ENCODE peak calls at places on chromosomes 1 and 21, in eight cellular contexts. O, J, I, U, L, Q, R and V are unnamed samples.

GRCh38 chr1:16430598-16430997 is 6.6 kb downstream of the SPATA21 start:
- DNase-seq in O (no peak), J (no peak), I (peak; percentile 14), U (no peak), L (no peak), Q (no peak), R (peak; percentile 50), V (peak; percentile 10)

GRCh38 chr1:192639607-192640368 is 3.8 kb downstream of the RGS13 start:
- DNase-seq in O (no peak), J (peak; percentile 50), I (peak; percentile 65), U (peak; percentile 54), L (no peak), Q (no peak), R (peak; percentile 42), V (peak; percentile 88)

GRCh38 chr1:31755850-31756492 is 8.2 kb downstream of the ADGRB2 start:
- DNase-seq in O (no peak), J (no peak), I (no peak), U (no peak), L (no peak), Q (no peak), R (no peak), V (no peak)

GRCh38 chr1:35558374-35559316 is 1.0 kb downstream of the NCDN start:
- DNase-seq in O (peak; percentile 36), J (no peak), I (peak; percentile 25), U (peak; percentile 57), L (no peak), Q (no peak), R (peak; percentile 43), V (no peak)

GRCh38 chr1:31771891-31772668 is 7.9 kb upstream of the ADGRB2 start:
- DNase-seq in O (no peak), J (no peak), I (no peak), U (peak; percentile 61), L (no peak), Q (no peak), R (peak; percentile 40), V (peak; percentile 35)

GRCh38 chr1:99950486-99950885 is 19.3 kb upstream of the SLC35A3 start:
- DNase-seq in O (no peak), J (no peak), I (peak; percentile 16), U (no peak), L (no peak), Q (no peak), R (no peak), V (no peak)

GRCh38 chr1:89465201-89465600 is 59.4 kb upstream of the LRRC8B start:
- DNase-seq in O (no peak), J (peak; percentile 28), I (peak; percentile 4), U (no peak), L (no peak), Q (no peak), R (no peak), V (no peak)

GRCh38 chr1:97599447-97599846 is 321.4 kb downstream of the DPYD start:
- DNase-seq in O (no peak), J (no peak), I (no peak), U (peak; percentile 2), L (no peak), Q (no peak), R (no peak), V (no peak)

GRCh38 chr21:25638634-25639166 is 358 bp upstream of the JAM2 start:
- DNase-seq in O (no peak), J (peak; percentile 20), I (peak; percentile 38), U (peak; percentile 43), L (peak; percentile 12), Q (no peak), R (peak; percentile 13), V (peak; percentile 44)

GRCh38 chr21:32360401-32360981 is 32.3 kb downstream of the URB1 start:
- DNase-seq in O (no peak), J (no peak), I (no peak), U (no peak), L (no peak), Q (no peak), R (no peak), V (no peak)

DNA sequence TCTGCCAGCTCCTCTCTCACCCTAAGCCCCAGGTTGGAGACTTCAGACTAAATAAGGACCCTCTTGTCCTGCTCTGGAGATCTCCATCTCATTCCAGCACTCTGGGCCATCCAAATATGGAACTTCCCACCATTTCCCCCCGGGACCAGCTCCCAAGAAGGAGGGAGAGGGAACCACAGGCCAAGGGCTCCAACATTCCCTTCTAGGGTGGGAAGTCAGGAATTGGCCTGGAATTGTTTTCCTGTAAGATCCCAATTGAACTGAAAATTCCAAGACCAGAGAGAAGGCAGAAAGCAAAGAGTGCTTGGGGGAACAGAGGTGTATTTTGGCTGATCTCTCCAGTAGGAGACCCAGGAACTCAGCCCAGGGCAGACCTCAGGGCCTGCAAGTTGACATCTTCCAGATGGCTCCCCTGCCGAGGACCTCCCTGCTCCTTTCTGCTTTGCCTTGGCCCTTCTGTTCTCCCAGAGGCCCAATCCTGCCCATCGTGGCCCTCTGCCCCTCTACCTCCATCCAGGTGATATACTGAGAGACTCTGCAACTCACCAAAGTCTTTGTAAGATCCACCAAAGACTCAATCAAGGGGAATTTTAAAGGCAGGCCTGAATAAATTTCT is 14.9 kb downstream of the CSRP1 start:
- DNase-seq in O (no peak), J (no peak), I (no peak), U (no peak), L (no peak), Q (no peak), R (no peak), V (no peak)
- H3K4me3 ChIP-seq in O (no peak overlapping the region), J (no peak overlapping the region), I (no peak overlapping the region), U (no peak overlapping the region), L (no peak overlapping the region), Q (no peak overlapping the region), R (no peak overlapping the region), V (no peak overlapping the region)

GRCh38 chr1:158830904-158831507 is at the start of gene MNDA:
- DNase-seq in O (no peak), J (peak; percentile 67), I (no peak), U (no peak), L (no peak), Q (no peak), R (peak; percentile 16), V (no peak)
- H3K4me3 ChIP-seq in O (no peak within 1 kb of the TSS), J (peak within 1 kb of the TSS; percentile 45), I (no peak within 1 kb of the TSS), U (no peak within 1 kb of the TSS), L (no peak within 1 kb of the TSS), Q (no peak within 1 kb of the TSS), R (no peak within 1 kb of the TSS), V (no peak within 1 kb of the TSS)

GRCh38 chr21:37860416-37860815 is 55.8 kb downstream of the KCNJ6 start:
- DNase-seq in O (no peak), J (no peak), I (no peak), U (no peak), L (no peak), Q (no peak), R (no peak), V (no peak)

GRCh38 chr21:37861561-37861960 is 54.7 kb downstream of the KCNJ6 start:
- DNase-seq in O (no peak), J (no peak), I (no peak), U (no peak), L (no peak), Q (no peak), R (no peak), V (no peak)

DNA sequence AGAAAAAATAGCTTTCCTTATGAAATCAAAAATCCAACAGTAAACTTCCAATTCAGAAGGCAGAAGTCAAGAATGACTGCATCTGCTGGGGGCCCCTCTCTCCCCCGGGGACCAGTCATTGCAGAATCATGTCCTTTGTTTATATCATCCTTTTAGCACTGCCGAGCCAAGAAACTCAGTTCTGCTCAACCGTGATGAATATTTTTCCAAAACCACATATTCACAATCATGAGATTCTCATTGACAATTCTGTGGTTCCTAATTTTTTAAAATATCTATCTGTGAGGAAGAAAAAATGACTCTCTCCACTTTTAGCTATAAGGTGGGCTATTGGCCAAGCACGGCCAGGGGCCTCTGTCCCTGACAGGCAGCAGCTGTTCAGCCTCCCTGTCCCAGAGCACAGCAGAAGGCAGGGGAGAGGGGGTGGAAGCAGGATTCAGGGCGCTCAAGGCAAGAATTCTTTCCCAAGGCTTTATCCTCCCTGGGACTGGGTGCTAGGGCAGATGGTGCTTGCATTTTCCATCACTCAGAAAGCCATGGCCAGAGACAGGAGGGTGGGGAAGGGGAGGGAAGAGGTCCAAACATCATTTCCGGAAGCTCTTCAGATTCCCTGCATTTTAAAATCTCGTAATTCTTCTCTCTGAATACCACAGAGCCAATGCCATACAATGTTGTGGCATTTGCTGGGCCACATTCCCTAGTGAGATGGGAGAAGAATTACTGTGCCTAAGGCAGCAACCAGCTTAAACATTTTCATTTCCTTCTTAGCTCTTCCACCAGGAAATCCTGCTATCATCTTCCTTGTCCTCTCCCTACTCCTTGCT is 60.5 kb downstream of the KCNJ6 start:
- DNase-seq in O (peak; percentile 88), J (no peak), I (peak; percentile 54), U (peak; percentile 87), L (no peak), Q (no peak), R (no peak), V (peak; percentile 64)
- H3K4me3 ChIP-seq in O (no peak overlapping the region), J (no peak overlapping the region), I (no peak overlapping the region), U (peak overlapping the region; percentile 56), L (no peak overlapping the region), Q (no peak overlapping the region), R (no peak overlapping the region), V (no peak overlapping the region)

DNA sequence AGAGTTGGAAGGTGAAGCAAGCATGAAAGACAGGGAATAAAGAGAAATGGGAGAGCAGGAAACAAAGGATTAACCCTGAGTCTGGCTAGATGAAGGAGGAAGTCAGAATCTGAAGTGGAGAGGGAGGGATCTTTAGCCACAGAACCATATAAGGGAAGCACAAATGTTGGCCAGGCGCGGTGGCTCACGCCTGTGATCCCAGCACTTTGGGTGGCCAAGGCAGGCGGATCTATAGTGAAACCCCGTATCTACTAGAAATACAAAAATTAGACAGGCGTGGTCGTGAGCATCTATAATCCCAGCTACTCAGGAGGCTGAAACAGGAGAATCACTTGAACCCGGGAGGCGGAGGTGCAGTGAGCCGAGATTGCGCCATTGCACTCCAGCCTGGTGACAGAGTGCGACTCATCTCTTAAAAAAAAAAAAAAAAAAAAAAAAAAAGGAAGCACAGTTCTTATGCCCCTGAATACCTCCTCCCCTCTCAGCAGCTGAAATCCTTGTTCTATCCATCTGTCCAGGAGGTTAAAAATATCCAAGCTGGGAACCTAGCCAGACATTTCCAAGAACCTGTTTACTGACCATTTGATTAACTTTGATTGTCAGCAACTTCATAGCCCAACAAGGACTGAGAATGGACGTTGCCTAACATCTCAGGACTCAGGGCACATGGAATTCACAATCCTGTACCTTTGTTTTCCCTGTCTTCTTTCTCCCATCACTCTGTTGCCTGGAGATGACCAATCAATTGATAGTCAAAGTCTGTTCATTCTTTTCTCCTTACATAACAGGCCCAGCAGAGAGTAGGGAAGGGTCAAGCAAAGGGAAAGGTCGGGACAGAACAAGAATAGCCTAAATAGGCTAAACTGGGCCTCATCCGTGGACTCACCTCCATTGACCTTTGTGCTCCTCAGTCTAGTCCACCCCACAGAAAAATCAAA is 10.6 kb downstream of the TXNIP start:
- DNase-seq in O (peak; percentile 88), J (no peak), I (peak; percentile 86), U (peak; percentile 54), L (no peak), Q (no peak), R (no peak), V (peak; percentile 61)
- H3K4me3 ChIP-seq in O (no peak overlapping the region), J (no peak overlapping the region), I (no peak overlapping the region), U (peak overlapping the region; percentile 54), L (no peak overlapping the region), Q (no peak overlapping the region), R (no peak overlapping the region), V (no peak overlapping the region)

DNA sequence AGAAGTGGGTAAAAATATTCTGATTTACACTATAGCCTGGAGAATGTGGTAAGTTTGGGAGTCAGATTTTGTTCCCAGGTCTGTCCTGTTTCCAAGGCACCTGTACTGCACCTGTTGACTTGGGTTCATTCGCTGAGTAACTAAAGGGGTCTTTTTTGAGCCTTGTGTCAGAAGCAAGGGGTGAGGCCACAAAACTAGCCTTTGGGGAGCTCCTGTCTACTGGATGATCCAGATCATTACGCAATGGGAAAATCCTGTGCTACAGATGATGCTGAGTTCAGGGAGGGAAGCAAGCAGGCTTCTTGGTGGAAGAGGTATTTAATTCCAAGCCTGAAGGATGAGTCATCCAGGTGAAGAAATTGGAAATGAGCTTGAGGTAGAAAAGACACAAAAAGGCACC is 424.0 kb downstream of the MATN1 start:
- DNase-seq in O (no peak), J (no peak), I (no peak), U (no peak), L (no peak), Q (no peak), R (no peak), V (no peak)
- H3K4me3 ChIP-seq in O (no peak overlapping the region), J (no peak overlapping the region), I (no peak overlapping the region), U (no peak overlapping the region), L (no peak overlapping the region), Q (no peak overlapping the region), R (no peak overlapping the region), V (no peak overlapping the region)